ENCODE peak calls at places on chromosomes 4 and X, in eight cellular contexts. D is activated T-helper 1 cell treated with anti-CD3 and anti-CD28 coated beads, Interleukin-2, amount 50 U/mL, for 16 hours; M is kidney epithelial cell; Z is astrocyte of the spinal cord; J is activated CD4-positive, alpha-beta memory T cell treated with anti-CD3 and anti-CD28 coated beads for 36 hours; E is activated CD8-positive, alpha-beta T cell treated with anti-CD3 and anti-CD28 coated beads for 36 hours; H is activated CD8-positive, alpha-beta memory T cell treated with anti-CD3 and anti-CD28 coated beads for 48 hours; G is T-helper 1 cell. T is an unnamed sample.

GRCh38 chrX:39309018-39309620 is 507.9 kb downstream of the MID1IP1 start:
- DNase-seq in H (no peak), D (no peak), Z (peak; percentile 19), E (peak; percentile 66), G (peak; percentile 16), M (peak; percentile 34), J (peak; percentile 79), T (peak; percentile 10)

GRCh38 chrX:70087857-70088256 is 25.6 kb downstream of the OTUD6A start:
- DNase-seq in H (no peak), M (no peak), J (no peak), G (no peak), E (no peak), D (no peak), Z (no peak), T (no peak)

GRCh38 chr4:175071123-175071522 is 153.0 kb downstream of the ADAM29 start:
- DNase-seq in Z (peak; percentile 12), M (no peak), D (no peak), G (no peak), J (no peak), H (no peak), E (no peak), T (no peak)

GRCh38 chrX:69024931-69025330 is 140.3 kb downstream of the PJA1 start:
- DNase-seq in G (no peak), M (no peak), E (no peak), D (no peak), H (no peak), Z (peak; percentile 41), J (no peak), T (no peak)

GRCh38 chrX:108020631-108021030 is 24.2 kb upstream of the VSIG1 start:
- DNase-seq in E (peak; percentile 21), J (no peak), G (no peak), H (no peak), Z (peak; percentile 13), M (no peak), D (no peak), T (no peak)

GRCh38 chr4:24070117-24070516 is 180.3 kb upstream of the PPARGC1A start:
- DNase-seq in Z (peak; percentile 79), H (no peak), D (no peak), G (no peak), M (peak; percentile 73), J (no peak), E (no peak), T (no peak)

GRCh38 chr4:673349-674091 is 556 bp downstream of the ATP5ME start:
- DNase-seq in J (no peak), M (no peak), E (no peak), H (no peak), Z (no peak), D (no peak), G (no peak), T (no peak)

GRCh38 chr4:106316773-106317409 is 541 bp downstream of the AIMP1 start:
- DNase-seq in G (no peak), Z (no peak), J (no peak), D (no peak), H (no peak), M (no peak), E (no peak), T (no peak)

GRCh38 chr4:144894525-144894924 is 203.5 kb downstream of the ANAPC10 start:
- DNase-seq in H (no peak), E (no peak), D (no peak), G (no peak), M (peak; percentile 16), J (no peak), Z (peak; percentile 94), T (peak; percentile 31)

GRCh38 chr4:7460591-7460990 is 25.9 kb upstream of the PSAPL1 start:
- DNase-seq in E (no peak), D (no peak), H (no peak), J (no peak), M (no peak), Z (peak; percentile 4), G (no peak), T (no peak)

GRCh38 chrX:14209034-14209433 is 179.3 kb upstream of the GEMIN8 start:
- DNase-seq in D (no peak), J (no peak), H (no peak), Z (no peak), E (no peak), G (no peak), M (no peak), T (no peak)

GRCh38 chr4:95537181-95537580 is 11.6 kb downstream of the UNC5C start:
- DNase-seq in J (no peak), H (no peak), E (no peak), Z (no peak), D (no peak), M (no peak), G (no peak), T (no peak)

GRCh38 chr4:41012308-41012707 is 202.0 kb downstream of the APBB2 start:
- DNase-seq in M (no peak), Z (no peak), J (no peak), E (no peak), G (no peak), D (no peak), H (no peak), T (no peak)

GRCh38 chr4:2415881-2416563 is 2.4 kb downstream of the ZFYVE28 start:
- DNase-seq in G (no peak), E (peak; percentile 36), H (no peak), D (no peak), M (no peak), J (no peak), Z (no peak), T (no peak)

GRCh38 chr4:89221175-89221867 is 86.3 kb downstream of the GPRIN3 start:
- DNase-seq in M (no peak), E (no peak), Z (no peak), G (no peak), H (no peak), J (no peak), D (no peak), T (no peak)

GRCh38 chr4:26368685-26369084 is 47.9 kb downstream of the RBPJ start:
- DNase-seq in Z (no peak), G (no peak), E (no peak), J (no peak), M (no peak), H (no peak), D (no peak), T (no peak)

GRCh38 chr4:180789929-180790328 is 1453.3 kb upstream of the TENM3 start:
- DNase-seq in E (no peak), D (no peak), Z (no peak), J (no peak), G (no peak), M (no peak), H (no peak), T (no peak)

GRCh38 chrX:18886005-18886343 is 97.9 kb downstream of the PHKA2 start:
- DNase-seq in G (no peak), J (no peak), E (peak; percentile 24), D (no peak), Z (no peak), H (no peak), M (no peak), T (no peak)

GRCh38 chr4:184972996-184973395 is 45.3 kb upstream of the HELT start:
- DNase-seq in E (no peak), G (no peak), Z (no peak), M (no peak), J (no peak), H (no peak), D (no peak), T (no peak)

GRCh38 chr4:105520819-105521790 is 31.3 kb upstream of the ARHGEF38 start:
- DNase-seq in G (no peak), Z (peak; percentile 59), E (peak; percentile 48), J (no peak), M (peak; percentile 4), D (no peak), H (no peak), T (peak; percentile 15)

GRCh38 chrX:153999359-154000037 is 20.2 kb downstream of the IRAK1 start:
- DNase-seq in Z (no peak), M (no peak), E (no peak), J (no peak), G (no peak), H (no peak), D (no peak), T (no peak)

GRCh38 chr4:13331827-13332226 is 152.3 kb downstream of the RAB28 start:
- DNase-seq in J (no peak), H (no peak), M (no peak), E (no peak), D (no peak), Z (no peak), G (no peak), T (no peak)

GRCh38 chrX:43970528-43970927 is 2.7 kb downstream of the NDP start:
- DNase-seq in M (no peak), D (no peak), Z (no peak), H (no peak), G (no peak), J (no peak), E (no peak), T (no peak)

GRCh38 chrX:24963823-24964222 is 51.9 kb downstream of the ARX start:
- DNase-seq in G (no peak), D (no peak), H (no peak), J (no peak), M (no peak), Z (no peak), E (no peak), T (no peak)

GRCh38 chrX:101619336-101619735 is 1.5 kb upstream of the ARMCX6 start:
- DNase-seq in H (no peak), E (no peak), Z (peak; percentile 18), M (no peak), G (no peak), J (peak; percentile 10), D (no peak), T (peak; percentile 45)

GRCh38 chr4:83536649-83537352 is 893 bp downstream of the GPAT3 start:
- DNase-seq in Z (peak; percentile 12), E (peak; percentile 4), M (no peak), J (no peak), D (no peak), G (no peak), H (no peak), T (no peak)

GRCh38 chr4:8296491-8296890 is 26.9 kb downstream of the HTRA3 start:
- DNase-seq in M (no peak), G (no peak), H (no peak), Z (no peak), J (no peak), D (no peak), E (no peak), T (no peak)

GRCh38 chr4:53067125-53067802 is 205.1 kb downstream of the RASL11B start:
- DNase-seq in H (no peak), M (no peak), D (no peak), Z (no peak), J (no peak), E (no peak), G (no peak), T (no peak)

GRCh38 chr4:20249333-20249732 is 2.4 kb upstream of the SLIT2 start:
- DNase-seq in E (no peak), D (no peak), Z (peak; percentile 71), J (no peak), G (no peak), H (no peak), M (no peak), T (no peak)

GRCh38 chr4:52510939-52511583 is 148.0 kb downstream of the USP46 start:
- DNase-seq in Z (no peak), D (no peak), M (no peak), J (no peak), H (no peak), G (no peak), E (no peak), T (no peak)

GRCh38 chrX:70262952-70263567 is 3.1 kb upstream of the P2RY4 start:
- DNase-seq in E (peak; percentile 58), H (peak; percentile 11), J (peak; percentile 50), D (no peak), M (no peak), Z (peak; percentile 40), G (no peak), T (peak; percentile 14)

GRCh38 chrX:76148753-76149152 is 24.1 kb upstream of the PBDC1 start:
- DNase-seq in H (no peak), J (peak; percentile 57), E (peak; percentile 64), Z (peak; percentile 62), M (no peak), D (no peak), G (peak; percentile 40), T (peak; percentile 63)

GRCh38 chrX:41468647-41469323 is 21.6 kb downstream of the NYX start:
- DNase-seq in G (no peak), D (no peak), M (no peak), J (no peak), E (no peak), H (no peak), Z (peak; percentile 44), T (no peak)

GRCh38 chrX:150017868-150018267 is 79.6 kb upstream of the EOLA2 start:
- DNase-seq in D (no peak), M (no peak), Z (no peak), J (no peak), H (no peak), E (no peak), G (no peak), T (no peak)

T was measured in DND-41.